ENCODE peak calls at places on chromosomes 13 and 19, in four cellular contexts. W is keratinocyte, C is body of pancreas, Z is MCF 10A. E is an unnamed sample.

GRCh38 chr13:40102854-40103253 is 447.4 kb downstream of the COG6 start:
- DNase-seq in W (peak), C (no peak), Z (peak), E (peak)

GRCh38 chr19:6769006-6769637 is 1.9 kb upstream of the SH2D3A start:
- DNase-seq in W (no peak), C (no peak), Z (peak), E (no peak)

GRCh38 chr19:11806354-11807098 is 7.5 kb upstream of the ZNF440 start:
- DNase-seq in W (no peak), C (no peak), Z (no peak), E (no peak)

GRCh38 chr13:81745391-81745790 is 1404.5 kb upstream of the SPRY2 start:
- DNase-seq in W (no peak), C (no peak), Z (no peak), E (no peak)

GRCh38 chr19:47157455-47158321 is 27.1 kb downstream of the SAE1 start:
- DNase-seq in W (no peak), C (no peak), Z (no peak), E (no peak)

GRCh38 chr19:39217094-39217493 is 13.0 kb upstream of the SYCN start:
- DNase-seq in W (no peak), C (no peak), Z (no peak), E (no peak)

GRCh38 chr13:70964124-70964523 is 855.9 kb upstream of the KLHL1 start:
- DNase-seq in W (no peak), C (no peak), Z (peak), E (peak)

GRCh38 chr19:45485301-45486077 is 11.4 kb downstream of the RTN2 start:
- DNase-seq in W (peak), C (peak), Z (peak), E (peak)

GRCh38 chr19:29217591-29217990 is 4.6 kb upstream of the UQCRFS1 start:
- DNase-seq in W (no peak), C (no peak), Z (no peak), E (no peak)

GRCh38 chr13:42753697-42754096 is 27.7 kb upstream of the FAM216B start:
- DNase-seq in W (no peak), C (no peak), Z (no peak), E (no peak)

DNA sequence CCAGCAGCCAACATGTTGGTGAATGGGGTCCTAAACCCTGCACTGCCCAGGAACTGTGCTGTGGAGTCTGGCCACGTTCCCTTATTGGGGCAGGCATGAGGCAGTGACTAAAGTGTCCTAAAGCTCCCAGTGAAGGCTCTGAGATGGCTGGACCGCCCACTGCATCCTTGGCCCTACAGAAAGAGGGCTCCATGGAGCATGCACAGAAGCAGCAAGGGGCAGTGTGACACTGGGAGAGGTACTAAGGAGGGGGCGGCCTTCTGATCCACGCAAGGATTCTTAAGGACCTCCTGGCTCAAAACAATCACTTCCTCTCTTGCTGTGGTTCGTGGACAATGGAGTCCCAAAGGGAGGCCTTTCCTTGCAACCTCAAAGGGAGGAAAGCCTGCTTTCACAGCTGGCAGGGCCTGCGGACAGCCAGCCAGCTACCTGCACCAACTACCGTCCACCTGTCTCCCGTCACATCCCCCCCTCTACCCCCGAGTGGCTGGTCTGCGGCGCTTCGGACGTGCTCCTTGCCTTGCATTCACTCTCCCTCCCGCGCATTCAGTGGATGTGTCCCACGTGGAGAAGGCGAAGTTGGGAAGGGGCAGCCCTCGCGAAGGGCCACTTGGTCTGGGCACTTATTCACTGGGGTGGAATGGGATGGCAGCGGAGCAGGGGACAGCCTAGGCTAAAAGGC is 63.9 kb upstream of the STARD13 start:
- DNase-seq in W (no peak), C (no peak), Z (no peak), E (peak)
- TF ChIP-seq CTCF in W (no peak), C (peak), Z (no peak), E (no peak)

GRCh38 chr13:63050287-63050686 is 1634.6 kb upstream of the PCDH20 start:
- DNase-seq in W (no peak), C (no peak), Z (no peak), E (no peak)
- TF ChIP-seq CTCF in W (no peak), C (no peak), Z (no peak), E (no peak)

GRCh38 chr19:17996826-17997316 is 11.1 kb upstream of the ARRDC2 start:
- DNase-seq in W (no peak), C (peak), Z (peak), E (peak)

GRCh38 chr19:17999685-18000479 is 8.1 kb upstream of the ARRDC2 start:
- DNase-seq in W (no peak), C (no peak), Z (no peak), E (no peak)

GRCh38 chr19:18000480-18000980 is 7.4 kb upstream of the ARRDC2 start:
- DNase-seq in W (no peak), C (no peak), Z (no peak), E (no peak)

GRCh38 chr19:17998827-17999150 is 9.2 kb upstream of the ARRDC2 start:
- DNase-seq in W (no peak), C (no peak), Z (no peak), E (no peak)

DNA sequence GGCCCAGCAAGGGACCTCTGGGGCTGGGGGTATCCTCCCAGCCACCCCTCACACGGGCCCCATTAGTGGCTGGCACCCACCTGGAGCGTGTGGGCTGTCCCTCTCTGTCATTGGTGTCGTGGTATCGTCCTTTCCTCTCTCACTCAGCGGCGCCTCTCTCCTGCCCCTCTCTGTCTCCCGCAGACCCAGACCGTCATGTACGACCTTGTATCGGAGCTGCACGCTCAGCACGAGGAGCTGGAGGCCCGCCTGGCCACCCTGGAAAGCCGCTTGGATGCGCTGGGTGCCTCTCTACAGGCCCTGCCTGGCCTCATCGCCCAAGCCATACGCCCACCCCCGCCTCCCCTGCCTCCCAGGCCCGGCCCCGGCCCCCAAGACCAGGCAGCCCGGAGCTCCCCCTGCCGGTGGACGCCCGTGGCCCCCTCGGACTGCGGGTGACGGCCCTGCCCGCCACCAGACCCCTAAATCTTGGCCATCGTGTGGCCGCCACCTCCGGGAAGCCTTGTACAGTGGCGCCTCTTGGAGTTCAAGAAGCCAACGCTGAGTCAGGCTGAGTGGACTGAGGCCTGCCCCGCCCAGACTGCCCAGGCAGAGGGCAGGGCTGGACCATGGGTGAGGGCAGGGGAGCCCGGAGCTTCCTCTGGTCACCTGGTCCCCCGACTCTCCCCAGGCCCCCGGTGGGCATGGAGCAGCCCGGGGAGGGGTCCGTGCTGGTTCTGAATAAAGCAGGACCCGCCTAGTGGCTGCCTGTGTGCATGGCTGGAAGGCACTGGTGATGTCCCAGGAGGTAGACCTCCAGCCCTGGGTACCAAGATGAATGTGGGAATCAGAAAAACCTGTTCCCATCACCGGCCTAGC is 9.8 kb upstream of the ARRDC2 start:
- DNase-seq in W (no peak), C (no peak), Z (peak), E (peak)
- TF ChIP-seq CTCF in W (peak), C (no peak), Z (peak), E (no peak)

GRCh38 chr13:26255717-26256277 is 1.9 kb downstream of the CDK8 start:
- DNase-seq in W (no peak), C (no peak), Z (peak), E (no peak)
- TF ChIP-seq CTCF in W (peak), C (peak), Z (peak), E (no peak)

DNA sequence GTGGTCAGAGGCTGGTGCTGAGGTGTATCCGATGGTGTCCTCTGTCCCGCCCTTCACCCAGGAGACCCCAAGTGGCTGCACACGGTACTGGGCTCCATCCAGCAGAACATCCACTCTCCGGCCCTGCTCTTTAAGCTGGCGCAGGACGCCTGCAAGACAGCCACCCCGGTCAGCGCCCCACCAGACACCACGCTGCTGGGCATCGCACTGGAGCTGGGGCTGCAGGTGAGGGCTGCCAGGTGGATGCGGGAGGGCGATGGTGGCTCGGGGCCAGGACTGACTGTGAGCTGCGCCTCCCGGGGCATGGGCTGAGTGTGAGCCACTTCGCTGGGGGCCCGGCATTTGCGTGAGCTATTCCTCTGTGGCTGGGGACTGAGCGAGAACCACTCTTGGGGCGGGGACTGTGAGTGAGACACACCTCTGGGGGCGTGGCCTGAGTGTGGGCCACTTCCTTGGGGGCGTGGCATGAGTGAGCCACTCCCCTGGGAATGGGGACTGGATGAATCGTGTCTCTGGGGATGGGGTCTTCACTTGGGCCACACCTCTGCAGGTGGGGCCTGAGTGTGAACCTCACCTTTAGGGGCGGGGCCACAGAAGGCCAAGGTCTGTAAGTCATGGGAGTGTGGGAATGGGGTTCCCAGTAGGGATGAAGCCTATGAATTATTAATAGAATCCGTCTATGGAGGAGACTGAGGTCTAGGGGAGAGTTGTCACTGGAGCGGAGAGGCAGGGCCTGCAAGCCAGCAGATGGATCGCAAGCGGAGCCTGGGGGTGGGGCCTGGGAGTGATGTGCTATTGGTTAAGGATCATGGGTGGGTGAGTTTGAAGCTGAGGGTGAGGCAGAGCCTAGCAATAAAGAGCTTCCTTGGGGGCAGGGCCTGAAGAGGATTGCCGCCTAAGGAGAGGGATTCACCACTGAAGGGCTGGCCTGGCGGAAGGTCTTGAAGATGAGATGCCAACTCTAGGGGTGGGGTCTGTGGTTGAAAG is 30.5 kb downstream of the ZSWIM4 start:
- DNase-seq in W (no peak), C (no peak), Z (peak), E (no peak)
- TF ChIP-seq CTCF in W (peak), C (no peak), Z (no peak), E (no peak)

GRCh38 chr19:35249146-35249847 is 495 bp downstream of the LSR start:
- DNase-seq in W (no peak), C (peak), Z (peak), E (peak)

GRCh38 chr19:35248310-35249145 is at the start of gene LSR:
- DNase-seq in W (peak), C (peak), Z (peak), E (peak)

GRCh38 chr19:35249848-35250711 is 1.3 kb downstream of the LSR start:
- DNase-seq in W (no peak), C (no peak), Z (no peak), E (no peak)

GRCh38 chr19:35246466-35247096 is 2.2 kb upstream of the LSR start:
- DNase-seq in W (no peak), C (no peak), Z (no peak), E (no peak)

DNA sequence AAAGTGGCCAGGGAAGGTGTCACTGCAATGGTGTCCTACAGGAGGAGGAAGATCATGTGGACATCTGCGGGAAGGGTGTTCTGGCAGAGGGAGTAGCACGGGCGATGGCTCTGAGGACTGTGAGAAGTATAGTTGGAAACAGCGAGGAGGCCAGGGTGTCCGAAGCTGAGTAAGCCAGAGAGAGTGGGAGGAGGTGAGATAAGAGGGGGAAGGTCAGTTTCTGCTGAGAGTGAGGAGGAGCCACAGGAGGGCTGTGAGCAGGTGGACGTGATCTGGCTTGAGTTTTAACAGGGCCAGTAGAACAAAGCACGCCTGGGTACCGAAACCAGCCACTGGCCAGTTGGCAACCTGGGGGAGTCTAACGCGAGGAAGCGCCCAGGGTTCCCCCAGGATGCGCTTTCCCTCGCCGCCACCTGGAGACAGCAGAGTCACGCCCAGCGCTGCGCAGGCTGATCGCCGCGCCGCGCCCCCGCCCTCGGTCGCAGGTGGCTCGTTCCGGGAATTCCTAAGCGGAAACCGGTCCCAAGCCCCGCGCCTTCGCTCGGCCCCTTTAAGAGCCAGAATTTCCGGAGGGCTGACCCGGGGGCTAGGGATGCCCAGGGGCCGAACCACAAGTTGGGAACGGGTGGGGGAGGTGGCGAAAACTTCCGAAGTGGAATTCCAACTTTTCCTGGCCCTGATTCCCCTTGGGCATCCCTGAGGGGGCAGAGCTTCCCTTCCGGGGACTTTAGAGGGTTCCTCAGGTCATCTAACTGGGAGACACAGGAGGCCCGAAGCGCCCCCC is 1.1 kb upstream of the LSR start:
- DNase-seq in W (no peak), C (peak), Z (peak), E (peak)
- TF ChIP-seq CTCF in W (peak), C (peak), Z (peak), E (peak)

GRCh38 chr13:112116187-112116950 is 49.4 kb downstream of the SOX1 start:
- DNase-seq in W (no peak), C (no peak), Z (no peak), E (no peak)
- TF ChIP-seq CTCF in W (no peak), C (no peak), Z (no peak), E (no peak)

GRCh38 chr19:1774999-1775772 is 21.9 kb downstream of the ONECUT3 start:
- DNase-seq in W (no peak), C (no peak), Z (no peak), E (no peak)
- TF ChIP-seq CTCF in W (peak), C (peak), Z (peak), E (peak)

GRCh38 chr19:33916792-33917191 is 120.1 kb downstream of the KCTD15 start:
- DNase-seq in W (no peak), C (no peak), Z (no peak), E (no peak)
- TF ChIP-seq CTCF in W (no peak), C (no peak), Z (no peak), E (no peak)